ENCODE peak calls at places on chromosome 17, in six cellular contexts. One of them, this sample, is unnamed. For H3K27me3, the result is how much of the 10 kb centered on the place peaks cover.

GRCh38 chr17:30323262-30323894 is 10.5 kb downstream of the TMIGD1 start:
- DNase-seq in PC-9: no peak
- DNase-seq in CD8-positive, alpha-beta memory T cell: peak
- DNase-seq in PC-3: no peak
- DNase-seq in colonic mucosa: no peak
- DNase-seq in kidney epithelial cell: no peak
- DNase-seq in this sample: no peak

GRCh38 chr17:51618485-51618884 is 358.1 kb downstream of the UTP18 start:
- DNase-seq in PC-3: no peak
- DNase-seq in kidney epithelial cell: no peak
- DNase-seq in colonic mucosa: no peak
- DNase-seq in PC-9: no peak
- DNase-seq in CD8-positive, alpha-beta memory T cell: no peak
- DNase-seq in this sample: no peak

GRCh38 chr17:46124695-46125592 is 68.3 kb downstream of the KANSL1 start:
- DNase-seq in kidney epithelial cell: no peak
- DNase-seq in PC-9: no peak
- DNase-seq in colonic mucosa: no peak
- DNase-seq in PC-3: no peak
- DNase-seq in CD8-positive, alpha-beta memory T cell: no peak
- DNase-seq in this sample: no peak

GRCh38 chr17:1229891-1230571 is 40.2 kb upstream of the BHLHA9 start:
- DNase-seq in CD8-positive, alpha-beta memory T cell: no peak
- DNase-seq in PC-3: no peak
- DNase-seq in PC-9: no peak
- DNase-seq in kidney epithelial cell: no peak
- DNase-seq in colonic mucosa: no peak
- DNase-seq in this sample: no peak

GRCh38 chr17:40448639-40449261 is 5.5 kb downstream of the IGFBP4 start:
- DNase-seq in colonic mucosa: peak
- DNase-seq in PC-3: peak
- DNase-seq in CD8-positive, alpha-beta memory T cell: no peak
- DNase-seq in PC-9: no peak
- DNase-seq in kidney epithelial cell: no peak
- DNase-seq in this sample: no peak

GRCh38 chr17:77881545-77881944 is 77.0 kb upstream of the TNRC6C start:
- DNase-seq in kidney epithelial cell: no peak
- DNase-seq in CD8-positive, alpha-beta memory T cell: peak
- DNase-seq in colonic mucosa: peak
- DNase-seq in PC-9: no peak
- DNase-seq in PC-3: no peak
- DNase-seq in this sample: peak

GRCh38 chr17:13601776-13602551 is at the start of gene HS3ST3A1:
- DNase-seq in colonic mucosa: peak
- DNase-seq in CD8-positive, alpha-beta memory T cell: peak
- DNase-seq in kidney epithelial cell: peak
- DNase-seq in PC-3: peak
- DNase-seq in PC-9: no peak
- DNase-seq in this sample: no peak

GRCh38 chr17:4610162-4610561 is 25.8 kb downstream of the SMTNL2 start:
- DNase-seq in PC-3: no peak
- DNase-seq in kidney epithelial cell: no peak
- DNase-seq in PC-9: no peak
- DNase-seq in CD8-positive, alpha-beta memory T cell: no peak
- DNase-seq in colonic mucosa: no peak
- DNase-seq in this sample: no peak

GRCh38 chr17:2952174-2952845 is 111.1 kb downstream of the OR1D5 start:
- DNase-seq in PC-3: peak
- DNase-seq in PC-9: no peak
- DNase-seq in kidney epithelial cell: no peak
- DNase-seq in colonic mucosa: peak
- DNase-seq in CD8-positive, alpha-beta memory T cell: no peak
- DNase-seq in this sample: no peak

GRCh38 chr17:60926466-60927183 is 249.0 kb downstream of the BCAS3 start:
- DNase-seq in PC-9: no peak
- DNase-seq in kidney epithelial cell: no peak
- DNase-seq in CD8-positive, alpha-beta memory T cell: no peak
- DNase-seq in PC-3: peak
- DNase-seq in colonic mucosa: no peak
- DNase-seq in this sample: no peak

GRCh38 chr17:78450696-78451344 is 72.4 kb downstream of the PGS1 start:
- DNase-seq in PC-9: no peak
- DNase-seq in colonic mucosa: no peak
- DNase-seq in CD8-positive, alpha-beta memory T cell: no peak
- DNase-seq in PC-3: no peak
- DNase-seq in kidney epithelial cell: no peak
- DNase-seq in this sample: no peak

GRCh38 chr17:12522336-12522735 is 143.4 kb upstream of the MYOCD start:
- DNase-seq in kidney epithelial cell: no peak
- DNase-seq in PC-3: no peak
- DNase-seq in colonic mucosa: no peak
- DNase-seq in PC-9: no peak
- DNase-seq in CD8-positive, alpha-beta memory T cell: no peak
- DNase-seq in this sample: no peak

GRCh38 chr17:40023590-40024292 is 8.5 kb downstream of the CSF3 start:
- DNase-seq in PC-3: peak
- DNase-seq in PC-9: no peak
- DNase-seq in kidney epithelial cell: no peak
- DNase-seq in colonic mucosa: peak
- DNase-seq in CD8-positive, alpha-beta memory T cell: no peak
- DNase-seq in this sample: no peak

GRCh38 chr17:1354022-1354421 is 46.0 kb downstream of the YWHAE start:
- DNase-seq in CD8-positive, alpha-beta memory T cell: no peak
- DNase-seq in colonic mucosa: no peak
- DNase-seq in kidney epithelial cell: no peak
- DNase-seq in PC-9: no peak
- DNase-seq in PC-3: no peak
- DNase-seq in this sample: no peak

GRCh38 chr17:21245703-21246102 is 7.5 kb downstream of the NATD1 start:
- DNase-seq in PC-3: no peak
- DNase-seq in CD8-positive, alpha-beta memory T cell: no peak
- DNase-seq in kidney epithelial cell: no peak
- DNase-seq in PC-9: no peak
- DNase-seq in colonic mucosa: no peak
- DNase-seq in this sample: no peak

GRCh38 chr17:40534431-40535189 is 30.7 kb downstream of the CCR7 start:
- DNase-seq in colonic mucosa: no peak
- DNase-seq in PC-9: no peak
- DNase-seq in PC-3: no peak
- DNase-seq in kidney epithelial cell: no peak
- DNase-seq in CD8-positive, alpha-beta memory T cell: no peak
- DNase-seq in this sample: no peak

GRCh38 chr17:40418428-40418706 is 671 bp upstream of the TOP2A start:
- DNase-seq in CD8-positive, alpha-beta memory T cell: no peak
- DNase-seq in PC-9: no peak
- DNase-seq in kidney epithelial cell: no peak
- DNase-seq in colonic mucosa: no peak
- DNase-seq in PC-3: no peak
- DNase-seq in this sample: no peak

GRCh38 chr17:3006801-3007200 is 56.6 kb downstream of the OR1D5 start:
- DNase-seq in colonic mucosa: no peak
- DNase-seq in PC-9: no peak
- DNase-seq in CD8-positive, alpha-beta memory T cell: no peak
- DNase-seq in PC-3: no peak
- DNase-seq in kidney epithelial cell: no peak
- DNase-seq in this sample: no peak

GRCh38 chr17:7839199-7839889 is 5.3 kb downstream of the KDM6B start:
- DNase-seq in colonic mucosa: peak
- DNase-seq in PC-3: no peak
- DNase-seq in PC-9: no peak
- DNase-seq in kidney epithelial cell: no peak
- DNase-seq in CD8-positive, alpha-beta memory T cell: no peak
- DNase-seq in this sample: no peak

DNA sequence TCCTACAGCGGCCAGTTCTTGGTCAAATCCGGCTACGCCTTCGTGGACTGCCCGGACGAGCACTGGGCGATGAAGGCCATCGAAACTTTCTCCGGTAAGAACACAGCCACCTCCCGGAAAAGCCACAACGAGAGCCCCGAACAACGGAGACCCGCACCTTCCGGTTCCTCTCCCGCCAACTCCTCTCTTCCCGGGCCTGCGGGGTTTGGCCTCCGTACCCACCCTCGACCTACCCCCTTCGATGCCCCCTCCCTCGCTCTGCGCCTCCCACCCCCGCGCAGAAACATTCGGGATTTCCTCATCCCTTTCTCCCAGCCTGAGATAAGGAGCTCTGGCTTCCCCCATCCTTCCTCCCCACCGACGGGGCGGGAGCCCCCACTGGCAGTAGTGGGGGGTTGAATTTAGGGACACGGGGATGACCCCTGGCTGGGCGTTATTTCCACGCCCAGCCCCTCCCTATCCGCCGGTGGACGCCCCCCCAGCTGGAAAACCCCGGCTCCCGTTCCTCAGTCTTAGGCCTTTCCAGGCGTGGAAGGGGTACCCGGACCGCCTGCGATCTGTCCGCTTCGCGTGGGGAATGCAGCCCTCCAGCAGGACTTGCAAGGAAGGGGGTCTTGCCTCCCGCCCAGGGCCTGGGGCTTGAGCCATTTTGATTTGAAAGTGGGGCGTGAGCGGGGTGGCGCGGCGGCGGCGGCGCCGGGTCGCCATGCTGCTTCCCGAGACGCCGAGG is 807 bp downstream of the IGF2BP1 start:
- DNase-seq in PC-9: no peak
- DNase-seq in CD8-positive, alpha-beta memory T cell: no peak
- DNase-seq in PC-3: no peak
- DNase-seq in kidney epithelial cell: no peak
- DNase-seq in colonic mucosa: no peak
- DNase-seq in this sample: no peak
- H3K27me3 ChIP-seq in PC-9: under half
- H3K27me3 ChIP-seq in CD8-positive, alpha-beta memory T cell: half or more
- H3K27me3 ChIP-seq in PC-3: half or more
- H3K27me3 ChIP-seq in kidney epithelial cell: under half
- H3K27me3 ChIP-seq in colonic mucosa: half or more
- H3K27me3 ChIP-seq in this sample: under half

DNA sequence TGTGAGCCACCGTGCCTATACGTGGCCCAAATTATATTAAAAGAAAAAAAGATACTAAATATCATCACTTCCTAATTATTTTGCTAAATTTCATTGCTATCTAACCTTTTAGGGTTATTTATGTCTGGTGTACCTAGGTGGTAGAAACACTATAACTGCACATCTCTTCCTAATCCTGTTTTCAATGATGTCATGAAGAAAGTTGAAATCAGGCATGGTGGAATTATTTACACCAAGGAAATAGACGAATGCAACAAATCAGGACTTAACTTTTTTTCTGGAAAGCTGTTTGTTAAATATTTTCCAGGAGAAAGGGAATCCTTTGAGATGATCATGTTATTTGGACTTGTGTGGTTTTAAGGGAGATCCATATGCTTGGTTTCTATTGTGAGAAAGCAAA is 39.2 kb upstream of the SKAP1 start:
- DNase-seq in PC-3: no peak
- DNase-seq in colonic mucosa: no peak
- DNase-seq in CD8-positive, alpha-beta memory T cell: no peak
- DNase-seq in PC-9: no peak
- DNase-seq in kidney epithelial cell: no peak
- DNase-seq in this sample: no peak
- H3K27me3 ChIP-seq in PC-3: under half
- H3K27me3 ChIP-seq in colonic mucosa: under half
- H3K27me3 ChIP-seq in CD8-positive, alpha-beta memory T cell: under half
- H3K27me3 ChIP-seq in PC-9: under half
- H3K27me3 ChIP-seq in kidney epithelial cell: under half
- H3K27me3 ChIP-seq in this sample: under half

GRCh38 chr17:11239379-11239970 is 1.5 kb upstream of the SHISA6 start:
- DNase-seq in PC-3: no peak
- DNase-seq in kidney epithelial cell: no peak
- DNase-seq in colonic mucosa: no peak
- DNase-seq in PC-9: no peak
- DNase-seq in CD8-positive, alpha-beta memory T cell: no peak
- DNase-seq in this sample: no peak
- H3K27me3 ChIP-seq in PC-3: under half
- H3K27me3 ChIP-seq in kidney epithelial cell: under half
- H3K27me3 ChIP-seq in colonic mucosa: under half
- H3K27me3 ChIP-seq in PC-9: under half
- H3K27me3 ChIP-seq in CD8-positive, alpha-beta memory T cell: under half
- H3K27me3 ChIP-seq in this sample: under half

DNA sequence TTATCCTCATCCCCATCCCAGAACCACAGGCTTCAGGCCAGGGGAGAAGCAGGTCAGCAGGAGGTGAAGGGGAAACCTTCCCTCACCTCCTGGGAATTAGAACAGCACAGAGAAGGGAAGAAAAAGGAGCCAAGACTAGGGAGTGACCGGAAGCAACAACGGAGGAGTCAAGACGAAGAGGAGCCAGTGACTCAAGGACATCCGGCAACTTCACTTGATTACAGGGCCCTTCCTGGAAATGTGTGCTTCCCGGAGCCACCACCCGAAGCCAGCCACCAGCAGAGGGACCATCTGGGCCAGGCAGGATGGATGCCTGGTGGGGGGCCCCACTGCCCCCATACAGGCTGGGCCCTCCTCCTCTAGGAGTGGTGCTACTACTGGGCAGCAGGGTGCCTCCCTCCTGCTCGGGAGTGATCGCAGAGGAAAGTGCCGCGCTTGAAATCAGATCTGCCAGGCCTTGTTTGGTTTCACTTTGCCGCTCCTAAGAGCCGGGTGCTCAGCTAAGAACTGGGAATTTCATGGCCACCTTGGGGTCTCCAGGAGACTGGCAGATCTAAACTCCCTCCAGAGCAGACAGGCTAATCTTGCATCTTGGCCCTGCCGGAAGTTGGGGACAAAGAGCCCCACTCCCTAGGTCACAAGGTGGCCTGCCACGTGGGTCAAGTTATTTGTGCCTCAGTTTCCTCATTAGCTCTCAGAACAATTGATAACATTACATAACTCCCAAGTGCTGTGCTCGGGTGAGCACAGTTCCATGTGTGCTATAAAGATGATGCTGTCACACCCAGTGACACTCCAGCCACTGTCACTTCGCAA is 6.6 kb downstream of the CDC42EP4 start:
- DNase-seq in CD8-positive, alpha-beta memory T cell: no peak
- DNase-seq in PC-9: peak
- DNase-seq in kidney epithelial cell: peak
- DNase-seq in colonic mucosa: peak
- DNase-seq in PC-3: peak
- DNase-seq in this sample: no peak
- H3K27me3 ChIP-seq in CD8-positive, alpha-beta memory T cell: under half
- H3K27me3 ChIP-seq in PC-9: under half
- H3K27me3 ChIP-seq in kidney epithelial cell: under half
- H3K27me3 ChIP-seq in colonic mucosa: under half
- H3K27me3 ChIP-seq in PC-3: under half
- H3K27me3 ChIP-seq in this sample: under half

GRCh38 chr17:79840204-79840988 is 1.2 kb upstream of the CBX4 start:
- DNase-seq in CD8-positive, alpha-beta memory T cell: no peak
- DNase-seq in colonic mucosa: peak
- DNase-seq in PC-3: no peak
- DNase-seq in kidney epithelial cell: no peak
- DNase-seq in PC-9: peak
- DNase-seq in this sample: no peak
- H3K27me3 ChIP-seq in CD8-positive, alpha-beta memory T cell: under half
- H3K27me3 ChIP-seq in colonic mucosa: under half
- H3K27me3 ChIP-seq in PC-3: under half
- H3K27me3 ChIP-seq in kidney epithelial cell: half or more
- H3K27me3 ChIP-seq in PC-9: under half
- H3K27me3 ChIP-seq in this sample: under half

GRCh38 chr17:48551601-48552452 is 6.9 kb upstream of the HOXB2 start:
- DNase-seq in colonic mucosa: no peak
- DNase-seq in kidney epithelial cell: no peak
- DNase-seq in CD8-positive, alpha-beta memory T cell: no peak
- DNase-seq in PC-9: no peak
- DNase-seq in PC-3: no peak
- DNase-seq in this sample: no peak
- H3K27me3 ChIP-seq in colonic mucosa: under half
- H3K27me3 ChIP-seq in kidney epithelial cell: under half
- H3K27me3 ChIP-seq in CD8-positive, alpha-beta memory T cell: under half
- H3K27me3 ChIP-seq in PC-9: under half
- H3K27me3 ChIP-seq in PC-3: under half
- H3K27me3 ChIP-seq in this sample: under half